ENCODE peak calls at places on chromosome 1, in seven cellular contexts. O, N, Q, J, R, U and A are unnamed samples.

GRCh38 chr1:221264848-221265247 is 385.6 kb downstream of the HLX start:
- DNase-seq in U (no peak), N (no peak), O (no peak), Q (no peak), R (no peak), J (no peak), A (no peak)

GRCh38 chr1:46757256-46757955 is 38.5 kb upstream of the EFCAB14 start:
- DNase-seq in Q (no peak), R (no peak), J (peak), O (no peak), N (no peak), U (no peak), A (no peak)

GRCh38 chr1:169877800-169878491 is 15.8 kb downstream of the SCYL3 start:
- DNase-seq in O (no peak), J (no peak), R (no peak), N (peak), U (no peak), Q (no peak), A (no peak)

GRCh38 chr1:171219751-171220385 is 28.4 kb upstream of the FMO1 start:
- DNase-seq in Q (no peak), J (no peak), U (no peak), R (no peak), N (peak), O (no peak), A (no peak)

GRCh38 chr1:9069324-9070100 is at the start of gene SLC2A5:
- DNase-seq in Q (peak), N (no peak), R (peak), U (no peak), O (no peak), J (no peak), A (no peak)

GRCh38 chr1:151199860-151200581 is 1.7 kb downstream of the PIP5K1A start:
- DNase-seq in J (no peak), U (no peak), N (peak), O (no peak), R (no peak), Q (no peak), A (no peak)

GRCh38 chr1:51331206-51332100 is 1.1 kb upstream of the TTC39A start:
- DNase-seq in U (no peak), N (no peak), O (no peak), J (no peak), Q (peak), R (no peak), A (peak)

GRCh38 chr1:193083365-193084088 is 21.7 kb downstream of the GLRX2 start:
- DNase-seq in O (no peak), R (no peak), U (no peak), N (no peak), J (no peak), Q (no peak), A (no peak)

GRCh38 chr1:38964140-38964548 is 22.5 kb upstream of the RHBDL2 start:
- DNase-seq in O (no peak), J (no peak), Q (no peak), R (no peak), U (no peak), N (no peak), A (no peak)

GRCh38 chr1:67429528-67430357 is 459 bp downstream of the SERBP1 start:
- DNase-seq in O (peak), Q (peak), N (no peak), J (no peak), R (peak), U (peak), A (no peak)

GRCh38 chr1:96520542-96520941 is 201.0 kb upstream of the PTBP2 start:
- DNase-seq in U (no peak), R (no peak), N (no peak), Q (no peak), O (no peak), J (no peak), A (no peak)

GRCh38 chr1:202576816-202577215 is 133.4 kb downstream of the SYT2 start:
- DNase-seq in Q (no peak), N (peak), J (no peak), O (no peak), R (no peak), U (no peak), A (no peak)

GRCh38 chr1:217133958-217134856 is 411.0 kb upstream of the ESRRG start:
- DNase-seq in J (no peak), O (peak), R (peak), U (no peak), N (no peak), Q (no peak), A (no peak)

GRCh38 chr1:162612606-162613400 is 19.5 kb upstream of the DDR2 start:
- DNase-seq in N (peak), U (no peak), J (no peak), R (no peak), O (no peak), Q (peak), A (no peak)

GRCh38 chr1:90579212-90579802 is 137.8 kb downstream of the BARHL2 start:
- DNase-seq in Q (peak), U (no peak), N (peak), J (no peak), O (no peak), R (peak), A (peak)